ENCODE peak calls at places on chromosomes 4 and X, in nine cellular contexts. S is neural crest cell, X is D341Med, N is activated T-cell treated with anti-CD3 and anti-CD28 coated beads for 1 hour, Z is caudate nucleus, K is NCI-H748 treated with DMSO at 0.1 percent for 48 hours, E is GM10248, P is MCF 10A, O is left colon. T is an unnamed sample.

GRCh38 chrX:53116101-53116500 is 22.2 kb downstream of the KANTR start:
- DNase-seq in Z (no peak), E (no peak), X (no peak), K (no peak), S (no peak), P (no peak), O (no peak), N (no peak), T (no peak)

GRCh38 chr4:67549123-67549522 is 3.8 kb upstream of the CENPC start:
- DNase-seq in S (no peak), E (peak), K (peak), P (peak), Z (no peak), N (no peak), X (no peak), O (no peak), T (peak)

GRCh38 chrX:51825432-51825831 is 68.0 kb upstream of the MAGED1 start:
- DNase-seq in E (no peak), P (no peak), Z (no peak), O (no peak), K (no peak), X (no peak), N (no peak), S (no peak), T (peak)

GRCh38 chrX:120305531-120306145 is 5.6 kb downstream of the TMEM255A start:
- DNase-seq in K (no peak), P (no peak), Z (no peak), O (no peak), S (no peak), E (no peak), N (no peak), X (no peak), T (no peak)

GRCh38 chrX:15863944-15864491 is 9.4 kb upstream of the AP1S2 start:
- DNase-seq in N (no peak), K (no peak), Z (no peak), X (no peak), O (no peak), S (no peak), E (no peak), P (no peak), T (no peak)

GRCh38 chrX:8279323-8279722 is 108.3 kb upstream of the VCX2 start:
- DNase-seq in E (no peak), P (no peak), N (no peak), X (no peak), S (no peak), O (no peak), Z (no peak), K (no peak), T (no peak)

GRCh38 chr4:78020677-78021076 is 36.4 kb upstream of the FRAS1 start:
- DNase-seq in K (peak), X (no peak), E (no peak), Z (no peak), O (no peak), N (no peak), P (no peak), S (no peak), T (no peak)

GRCh38 chr4:13294961-13295605 is 189.1 kb downstream of the RAB28 start:
- DNase-seq in S (no peak), X (no peak), P (no peak), E (no peak), N (no peak), O (no peak), Z (no peak), K (no peak), T (peak)

GRCh38 chrX:153387987-153388721 is 13.0 kb downstream of the PNMA6E start:
- DNase-seq in X (no peak), N (no peak), S (no peak), E (no peak), O (no peak), K (no peak), P (no peak), Z (no peak), T (no peak)

GRCh38 chr4:37889849-37890500 is 909 bp upstream of the TBC1D1 start:
- DNase-seq in P (no peak), K (no peak), E (no peak), N (no peak), X (peak), S (no peak), O (peak), Z (peak), T (no peak)

GRCh38 chr4:137083571-137083970 is 448.7 kb downstream of the PCDH18 start:
- DNase-seq in E (no peak), O (no peak), X (no peak), Z (no peak), K (no peak), P (no peak), N (no peak), S (no peak), T (no peak)

GRCh38 chrX:109920868-109921267 is 82.0 kb upstream of the TMEM164 start:
- DNase-seq in Z (no peak), S (no peak), O (no peak), N (no peak), E (no peak), P (no peak), K (no peak), X (no peak), T (no peak)

GRCh38 chrX:37834937-37835336 is 12.4 kb downstream of the DYNLT3 start:
- DNase-seq in X (no peak), K (no peak), E (no peak), O (no peak), S (no peak), N (no peak), P (peak), Z (no peak), T (no peak)

GRCh38 chr4:4647041-4647440 is 105.2 kb upstream of the STX18 start:
- DNase-seq in O (no peak), P (no peak), E (no peak), X (no peak), S (no peak), Z (no peak), K (no peak), N (no peak), T (peak)

GRCh38 chr4:169414913-169415312 is 144.2 kb upstream of the SH3RF1 start:
- DNase-seq in P (no peak), N (no peak), S (no peak), Z (no peak), X (no peak), O (no peak), E (no peak), K (no peak), T (no peak)

GRCh38 chr4:82398263-82398662 is 24.5 kb upstream of the HNRNPD start:
- DNase-seq in X (no peak), E (no peak), N (no peak), P (no peak), Z (no peak), S (no peak), K (no peak), O (no peak), T (no peak)

T was measured in mammary epithelial cell.